ENCODE peak calls at places on chromosomes 5 and 9, in seven cellular contexts. W, Y, B, G, I, C and S are unnamed samples.

GRCh38 chr5:44332360-44332971 is 56.8 kb downstream of the FGF10 start:
- DNase-seq in W (peak; percentile 47), Y (peak; percentile 32), B (no peak), G (peak; percentile 50), I (peak; percentile 75), C (no peak), S (peak; percentile 1)

GRCh38 chr5:83179966-83180365 is 102.6 kb downstream of the XRCC4 start:
- DNase-seq in W (no peak), Y (no peak), B (no peak), G (peak; percentile 45), I (peak; percentile 63), C (no peak), S (peak; percentile 47)

GRCh38 chr9:107542401-107542800 is 52.8 kb upstream of the KLF4 start:
- DNase-seq in W (no peak), Y (no peak), B (no peak), G (no peak), I (peak; percentile 18), C (no peak), S (peak; percentile 29)

GRCh38 chr5:9324348-9325056 is 221.4 kb downstream of the SEMA5A start:
- DNase-seq in W (no peak), Y (no peak), B (no peak), G (no peak), I (peak; percentile 45), C (no peak), S (peak; percentile 71)

GRCh38 chr9:92247296-92247695 is 46.2 kb downstream of the IARS1 start:
- DNase-seq in W (no peak), Y (no peak), B (no peak), G (peak; percentile 63), I (peak; percentile 68), C (no peak), S (no peak)

GRCh38 chr9:42852133-42852532 is 668.7 kb downstream of the SPATA31A6 start:
- DNase-seq in W (peak; percentile 65), Y (peak; percentile 64), B (no peak), G (peak; percentile 42), I (no peak), C (no peak), S (peak; percentile 33)

GRCh38 chr9:130432796-130433167 is 12.0 kb upstream of the ASS1 start:
- DNase-seq in W (no peak), Y (no peak), B (no peak), G (no peak), I (no peak), C (no peak), S (no peak)

GRCh38 chr9:133979921-133980863 is 11.9 kb downstream of the VAV2 start:
- DNase-seq in W (no peak), Y (no peak), B (no peak), G (no peak), I (no peak), C (no peak), S (no peak)

GRCh38 chr9:136488247-136489214 is 5.7 kb upstream of the SEC16A start:
- DNase-seq in W (peak; percentile 75), Y (peak; percentile 43), B (no peak), G (peak; percentile 17), I (no peak), C (peak; percentile 70), S (peak; percentile 4)

GRCh38 chr5:143177263-143177994 is 226.1 kb downstream of the NR3C1 start:
- DNase-seq in W (no peak), Y (peak; percentile 100), B (no peak), G (peak; percentile 96), I (peak; percentile 71), C (no peak), S (peak; percentile 14)

GRCh38 chr5:74685979-74686631 is 1.1 kb downstream of the HEXB start:
- DNase-seq in W (no peak), Y (peak; percentile 20), B (peak; percentile 59), G (no peak), I (peak; percentile 63), C (no peak), S (peak; percentile 59)

GRCh38 chr5:122810405-122810804 is 35.0 kb upstream of the SNX24 start:
- DNase-seq in W (no peak), Y (no peak), B (no peak), G (no peak), I (no peak), C (no peak), S (no peak)

GRCh38 chr9:75083188-75083976 is 4.6 kb downstream of the NMRK1 start:
- DNase-seq in W (no peak), Y (peak; percentile 23), B (no peak), G (no peak), I (no peak), C (peak; percentile 38), S (no peak)

GRCh38 chr5:101535626-101536025 is 632.5 kb upstream of the ST8SIA4 start:
- DNase-seq in W (no peak), Y (no peak), B (no peak), G (no peak), I (no peak), C (no peak), S (peak; percentile 4)